ENCODE peak calls at places on chromosomes 7 and 10, in nine cellular contexts. One of them, this sample, is unnamed.

GRCh38 chr10:90337316-90337715 is 520.5 kb downstream of the HTR7 start:
- DNase-seq in fibroblast of mammary gland: no peak
- DNase-seq in NCI-H345: no peak
- DNase-seq in GM13976: no peak
- DNase-seq in ELR: no peak
- DNase-seq in LoVo: no peak
- DNase-seq in PC-3: no peak
- DNase-seq in fibroblast of the aortic adventitia: no peak
- DNase-seq in HT-29: no peak
- DNase-seq in this sample: no peak

GRCh38 chr10:89979726-89980125 is 278.3 kb downstream of the KIF20B start:
- DNase-seq in PC-3: no peak
- DNase-seq in GM13976: no peak
- DNase-seq in NCI-H345: no peak
- DNase-seq in fibroblast of the aortic adventitia: no peak
- DNase-seq in fibroblast of mammary gland: no peak
- DNase-seq in ELR: no peak
- DNase-seq in HT-29: no peak
- DNase-seq in LoVo: no peak
- DNase-seq in this sample: no peak

GRCh38 chr7:45663965-45664623 is 89.9 kb downstream of the ADCY1 start:
- DNase-seq in HT-29: no peak
- DNase-seq in GM13976: no peak
- DNase-seq in fibroblast of the aortic adventitia: no peak
- DNase-seq in NCI-H345: no peak
- DNase-seq in fibroblast of mammary gland: no peak
- DNase-seq in PC-3: no peak
- DNase-seq in ELR: no peak
- DNase-seq in LoVo: no peak
- DNase-seq in this sample: no peak

GRCh38 chr10:80443531-80443974 is 10.6 kb upstream of the TSPAN14 start:
- DNase-seq in GM13976: peak; percentile 54
- DNase-seq in HT-29: peak; percentile 53
- DNase-seq in fibroblast of the aortic adventitia: no peak
- DNase-seq in PC-3: no peak
- DNase-seq in ELR: peak; percentile 66
- DNase-seq in NCI-H345: no peak
- DNase-seq in LoVo: no peak
- DNase-seq in fibroblast of mammary gland: no peak
- DNase-seq in this sample: no peak

GRCh38 chr10:33201056-33201780 is 133.2 kb downstream of the NRP1 start:
- DNase-seq in fibroblast of mammary gland: no peak
- DNase-seq in LoVo: no peak
- DNase-seq in NCI-H345: no peak
- DNase-seq in ELR: no peak
- DNase-seq in GM13976: no peak
- DNase-seq in HT-29: no peak
- DNase-seq in PC-3: peak; percentile 55
- DNase-seq in fibroblast of the aortic adventitia: no peak
- DNase-seq in this sample: no peak

GRCh38 chr10:66281327-66281726 is 644.5 kb upstream of the LRRTM3 start:
- DNase-seq in HT-29: no peak
- DNase-seq in NCI-H345: no peak
- DNase-seq in fibroblast of mammary gland: no peak
- DNase-seq in GM13976: no peak
- DNase-seq in fibroblast of the aortic adventitia: no peak
- DNase-seq in PC-3: no peak
- DNase-seq in ELR: no peak
- DNase-seq in LoVo: no peak
- DNase-seq in this sample: no peak

GRCh38 chr7:50679218-50680007 is 103.3 kb downstream of the GRB10 start:
- DNase-seq in HT-29: peak; percentile 70
- DNase-seq in fibroblast of mammary gland: peak; percentile 74
- DNase-seq in NCI-H345: peak; percentile 77
- DNase-seq in GM13976: peak; percentile 56
- DNase-seq in ELR: peak; percentile 54
- DNase-seq in LoVo: peak; percentile 9
- DNase-seq in fibroblast of the aortic adventitia: peak; percentile 57
- DNase-seq in PC-3: peak; percentile 76
- DNase-seq in this sample: peak; percentile 82

GRCh38 chr10:22351131-22351703 is 5.9 kb downstream of the SPAG6 start:
- DNase-seq in GM13976: no peak
- DNase-seq in HT-29: no peak
- DNase-seq in fibroblast of the aortic adventitia: no peak
- DNase-seq in PC-3: no peak
- DNase-seq in LoVo: no peak
- DNase-seq in NCI-H345: no peak
- DNase-seq in fibroblast of mammary gland: no peak
- DNase-seq in ELR: no peak
- DNase-seq in this sample: no peak

GRCh38 chr7:75639071-75639892 is 99.5 kb downstream of the HIP1 start:
- DNase-seq in fibroblast of the aortic adventitia: peak; percentile 31
- DNase-seq in ELR: peak; percentile 44
- DNase-seq in LoVo: peak; percentile 26
- DNase-seq in NCI-H345: peak; percentile 47
- DNase-seq in PC-3: peak; percentile 21
- DNase-seq in GM13976: peak; percentile 82
- DNase-seq in HT-29: peak; percentile 46
- DNase-seq in fibroblast of mammary gland: peak; percentile 23
- DNase-seq in this sample: peak; percentile 45

GRCh38 chr10:86255405-86256251 is 111.0 kb downstream of the GRID1 start:
- DNase-seq in HT-29: no peak
- DNase-seq in LoVo: no peak
- DNase-seq in NCI-H345: no peak
- DNase-seq in GM13976: no peak
- DNase-seq in fibroblast of mammary gland: no peak
- DNase-seq in ELR: no peak
- DNase-seq in PC-3: no peak
- DNase-seq in fibroblast of the aortic adventitia: no peak
- DNase-seq in this sample: no peak

GRCh38 chr10:120182431-120182830 is 274.6 kb upstream of the PLPP4 start:
- DNase-seq in NCI-H345: no peak
- DNase-seq in HT-29: no peak
- DNase-seq in fibroblast of mammary gland: no peak
- DNase-seq in GM13976: no peak
- DNase-seq in LoVo: no peak
- DNase-seq in PC-3: no peak
- DNase-seq in fibroblast of the aortic adventitia: no peak
- DNase-seq in ELR: no peak
- DNase-seq in this sample: no peak

GRCh38 chr7:57179776-57180415 is 47.7 kb upstream of the ZNF479 start:
- DNase-seq in fibroblast of mammary gland: no peak
- DNase-seq in fibroblast of the aortic adventitia: no peak
- DNase-seq in NCI-H345: no peak
- DNase-seq in GM13976: no peak
- DNase-seq in PC-3: no peak
- DNase-seq in ELR: no peak
- DNase-seq in LoVo: no peak
- DNase-seq in HT-29: no peak
- DNase-seq in this sample: no peak

GRCh38 chr7:105611856-105612775 is 30.8 kb upstream of the EFCAB10 start:
- DNase-seq in fibroblast of the aortic adventitia: peak; percentile 27
- DNase-seq in NCI-H345: no peak
- DNase-seq in HT-29: no peak
- DNase-seq in ELR: peak; percentile 9
- DNase-seq in GM13976: no peak
- DNase-seq in PC-3: peak; percentile 40
- DNase-seq in fibroblast of mammary gland: peak; percentile 39
- DNase-seq in LoVo: no peak
- DNase-seq in this sample: no peak

GRCh38 chr7:139304517-139304916 is 36.6 kb upstream of the FMC1 start:
- DNase-seq in GM13976: no peak
- DNase-seq in ELR: no peak
- DNase-seq in HT-29: no peak
- DNase-seq in PC-3: no peak
- DNase-seq in fibroblast of the aortic adventitia: no peak
- DNase-seq in NCI-H345: no peak
- DNase-seq in LoVo: no peak
- DNase-seq in fibroblast of mammary gland: no peak
- DNase-seq in this sample: no peak

GRCh38 chr10:8137272-8137680 is 82.8 kb downstream of the GATA3 start:
- DNase-seq in PC-3: no peak
- DNase-seq in LoVo: no peak
- DNase-seq in fibroblast of mammary gland: no peak
- DNase-seq in HT-29: no peak
- DNase-seq in ELR: no peak
- DNase-seq in NCI-H345: no peak
- DNase-seq in fibroblast of the aortic adventitia: no peak
- DNase-seq in GM13976: no peak
- DNase-seq in this sample: no peak

GRCh38 chr7:157439761-157440160 is 103.0 kb downstream of the DNAJB6 start:
- DNase-seq in LoVo: no peak
- DNase-seq in NCI-H345: no peak
- DNase-seq in fibroblast of the aortic adventitia: no peak
- DNase-seq in HT-29: no peak
- DNase-seq in PC-3: no peak
- DNase-seq in GM13976: no peak
- DNase-seq in fibroblast of mammary gland: no peak
- DNase-seq in ELR: no peak
- DNase-seq in this sample: no peak

GRCh38 chr7:50779427-50779826 is 3.3 kb downstream of the GRB10 start:
- DNase-seq in LoVo: no peak
- DNase-seq in fibroblast of mammary gland: no peak
- DNase-seq in NCI-H345: peak; percentile 38
- DNase-seq in GM13976: no peak
- DNase-seq in HT-29: no peak
- DNase-seq in fibroblast of the aortic adventitia: no peak
- DNase-seq in PC-3: no peak
- DNase-seq in ELR: no peak
- DNase-seq in this sample: no peak

GRCh38 chr7:151899513-151900360 is 22.8 kb upstream of the PRKAG2 start:
- DNase-seq in PC-3: no peak
- DNase-seq in HT-29: no peak
- DNase-seq in fibroblast of the aortic adventitia: no peak
- DNase-seq in fibroblast of mammary gland: no peak
- DNase-seq in ELR: no peak
- DNase-seq in NCI-H345: no peak
- DNase-seq in LoVo: no peak
- DNase-seq in GM13976: no peak
- DNase-seq in this sample: no peak

GRCh38 chr10:17506390-17506789 is 52.0 kb upstream of the ST8SIA6 start:
- DNase-seq in fibroblast of the aortic adventitia: no peak
- DNase-seq in fibroblast of mammary gland: no peak
- DNase-seq in PC-3: no peak
- DNase-seq in ELR: no peak
- DNase-seq in LoVo: no peak
- DNase-seq in NCI-H345: no peak
- DNase-seq in HT-29: no peak
- DNase-seq in GM13976: no peak
- DNase-seq in this sample: no peak

GRCh38 chr10:68153473-68154210 is 44.4 kb downstream of the MYPN start:
- DNase-seq in LoVo: peak; percentile 94
- DNase-seq in HT-29: peak; percentile 92
- DNase-seq in fibroblast of mammary gland: peak; percentile 100
- DNase-seq in PC-3: peak; percentile 100
- DNase-seq in fibroblast of the aortic adventitia: peak; percentile 97
- DNase-seq in ELR: peak; percentile 100
- DNase-seq in NCI-H345: peak; percentile 68
- DNase-seq in GM13976: no peak
- DNase-seq in this sample: peak; percentile 57

GRCh38 chr7:73851410-73852338 is 9.3 kb upstream of the TMEM270 start:
- DNase-seq in ELR: peak; percentile 99
- DNase-seq in NCI-H345: no peak
- DNase-seq in fibroblast of mammary gland: peak; percentile 99
- DNase-seq in LoVo: peak; percentile 99
- DNase-seq in PC-3: peak; percentile 98
- DNase-seq in fibroblast of the aortic adventitia: peak; percentile 98
- DNase-seq in GM13976: peak; percentile 78
- DNase-seq in HT-29: peak; percentile 96
- DNase-seq in this sample: no peak

GRCh38 chr7:77459311-77459726 is 43.2 kb upstream of the GSAP start:
- DNase-seq in HT-29: peak; percentile 38
- DNase-seq in LoVo: no peak
- DNase-seq in fibroblast of the aortic adventitia: no peak
- DNase-seq in ELR: no peak
- DNase-seq in PC-3: no peak
- DNase-seq in GM13976: no peak
- DNase-seq in fibroblast of mammary gland: no peak
- DNase-seq in NCI-H345: no peak
- DNase-seq in this sample: no peak

GRCh38 chr7:103148131-103148993 is 537 bp downstream of the NAPEPLD start:
- DNase-seq in GM13976: no peak
- DNase-seq in LoVo: no peak
- DNase-seq in HT-29: peak; percentile 50
- DNase-seq in PC-3: peak; percentile 45
- DNase-seq in fibroblast of the aortic adventitia: peak; percentile 21
- DNase-seq in ELR: peak; percentile 29
- DNase-seq in fibroblast of mammary gland: peak; percentile 33
- DNase-seq in NCI-H345: peak; percentile 4
- DNase-seq in this sample: no peak

GRCh38 chr7:157555308-157555707 is 218.5 kb downstream of the DNAJB6 start:
- DNase-seq in GM13976: no peak
- DNase-seq in LoVo: no peak
- DNase-seq in fibroblast of the aortic adventitia: no peak
- DNase-seq in PC-3: peak; percentile 94
- DNase-seq in fibroblast of mammary gland: peak; percentile 2
- DNase-seq in NCI-H345: no peak
- DNase-seq in HT-29: no peak
- DNase-seq in ELR: no peak
- DNase-seq in this sample: no peak

GRCh38 chr7:104126411-104126841 is 81.4 kb downstream of the ORC5 start:
- DNase-seq in LoVo: no peak
- DNase-seq in NCI-H345: peak; percentile 66
- DNase-seq in ELR: no peak
- DNase-seq in GM13976: no peak
- DNase-seq in fibroblast of the aortic adventitia: no peak
- DNase-seq in HT-29: no peak
- DNase-seq in PC-3: no peak
- DNase-seq in fibroblast of mammary gland: peak; percentile 2
- DNase-seq in this sample: peak; percentile 9

GRCh38 chr10:60390224-60390626 is 550 bp upstream of the ANK3 start:
- DNase-seq in PC-3: no peak
- DNase-seq in fibroblast of the aortic adventitia: no peak
- DNase-seq in HT-29: no peak
- DNase-seq in fibroblast of mammary gland: peak; percentile 80
- DNase-seq in GM13976: no peak
- DNase-seq in LoVo: no peak
- DNase-seq in ELR: peak; percentile 52
- DNase-seq in NCI-H345: no peak
- DNase-seq in this sample: peak; percentile 63

GRCh38 chr7:8290645-8291308 is 28.8 kb upstream of the ICA1 start:
- DNase-seq in GM13976: no peak
- DNase-seq in PC-3: peak; percentile 18
- DNase-seq in LoVo: peak; percentile 63
- DNase-seq in fibroblast of the aortic adventitia: no peak
- DNase-seq in fibroblast of mammary gland: no peak
- DNase-seq in HT-29: peak; percentile 61
- DNase-seq in NCI-H345: peak; percentile 96
- DNase-seq in ELR: no peak
- DNase-seq in this sample: no peak

This sample was measured in Ammon's horn.